ENCODE peak calls at places on chromosomes 6 and 20, in five cellular contexts. F is brain microvascular endothelial cell, O is OCI-LY7, J is fibroblast of pulmonary artery, K is heart right ventricle. L is an unnamed sample.

GRCh38 chr6:123715243-123715863 is 78.6 kb upstream of the TRDN start:
- DNase-seq in J (peak), O (peak), F (no peak), K (peak), L (peak)

GRCh38 chr6:77089776-77090175 is 373.5 kb downstream of the HTR1B start:
- DNase-seq in K (no peak), F (no peak), J (peak), O (no peak), L (no peak)

GRCh38 chr20:64051532-64052325 is 2.3 kb upstream of the SOX18 start:
- DNase-seq in J (no peak), F (no peak), K (peak), O (no peak), L (no peak)

GRCh38 chr6:89146748-89147715 is 1.2 kb downstream of the PM20D2 start:
- DNase-seq in O (peak), F (no peak), J (peak), K (peak), L (no peak)

GRCh38 chr6:7523922-7524321 is 17.5 kb upstream of the DSP start:
- DNase-seq in K (no peak), J (no peak), F (no peak), O (no peak), L (no peak)

GRCh38 chr20:58843128-58843556 is 7.6 kb downstream of the GNAS-AS1 start:
- DNase-seq in F (no peak), K (no peak), J (no peak), O (no peak), L (no peak)

GRCh38 chr20:63699466-63700198 is 3.2 kb downstream of the TNFRSF6B start:
- DNase-seq in F (no peak), K (peak), J (no peak), O (no peak), L (no peak)

GRCh38 chr20:2688041-2688591 is 4.5 kb upstream of the EBF4 start:
- DNase-seq in K (peak), O (peak), J (peak), F (peak), L (peak)

GRCh38 chr20:48638546-48638945 is 189.3 kb downstream of the PREX1 start:
- DNase-seq in O (no peak), F (peak), K (no peak), J (peak), L (no peak)

GRCh38 chr6:14799928-14800327 is 445.9 kb upstream of the JARID2 start:
- DNase-seq in O (peak), F (peak), J (peak), K (peak), L (peak)

GRCh38 chr20:19072988-19073387 is 139.5 kb upstream of the SLC24A3 start:
- DNase-seq in F (no peak), K (no peak), J (no peak), O (no peak), L (no peak)

GRCh38 chr6:120198033-120198432 is 848.5 kb upstream of the MAN1A1 start:
- DNase-seq in F (peak), O (no peak), J (peak), K (no peak), L (no peak)

GRCh38 chr6:24821860-24822444 is 23.2 kb upstream of the ARMH2 start:
- DNase-seq in K (no peak), F (no peak), J (no peak), O (no peak), L (no peak)

GRCh38 chr20:36217226-36217625 is 19.1 kb upstream of the AAR2 start:
- DNase-seq in K (no peak), O (no peak), J (no peak), F (no peak), L (no peak)

GRCh38 chr6:163048345-163048744 is 320.6 kb downstream of the PACRG start:
- DNase-seq in K (no peak), F (no peak), J (no peak), O (no peak), L (no peak)

GRCh38 chr6:82408952-82409421 is 45.4 kb downstream of the TPBG start:
- DNase-seq in J (peak), K (no peak), F (peak), O (no peak), L (no peak)

GRCh38 chr6:144931172-144932035 is 646.3 kb downstream of the UTRN start:
- DNase-seq in J (peak), F (peak), K (peak), O (peak), L (peak)

GRCh38 chr6:116945809-116946208 is 68.8 kb downstream of the RFX6 start:
- DNase-seq in F (no peak), K (no peak), O (no peak), J (no peak), L (no peak)

GRCh38 chr6:75437451-75438185 is 56.0 kb downstream of the FILIP1 start:
- DNase-seq in J (peak), O (no peak), F (peak), K (peak), L (no peak)

GRCh38 chr20:53949319-53949839 is 121.0 kb downstream of the BCAS1 start:
- DNase-seq in F (peak), O (no peak), K (peak), J (peak), L (peak)

GRCh38 chr20:62487564-62488086 is 11.8 kb upstream of the GATA5 start:
- DNase-seq in F (no peak), J (no peak), O (no peak), K (no peak), L (no peak)

GRCh38 chr6:154768280-154768679 is 35.1 kb downstream of the SCAF8 start:
- DNase-seq in F (no peak), O (no peak), K (no peak), J (no peak), L (no peak)

GRCh38 chr6:68777956-68778355 is 142.9 kb downstream of the ADGRB3 start:
- DNase-seq in O (no peak), F (peak), K (peak), J (peak), L (no peak)

GRCh38 chr20:57951549-57951948 is 241.7 kb upstream of the PMEPA1 start:
- DNase-seq in O (no peak), K (no peak), J (no peak), F (no peak), L (no peak)

GRCh38 chr6:36526066-36526465 is 21.2 kb downstream of the STK38 start:
- DNase-seq in J (no peak), K (no peak), F (no peak), O (no peak), L (no peak)

GRCh38 chr20:3330046-3330741 is 77.3 kb downstream of the DNAAF9 start:
- DNase-seq in K (no peak), F (no peak), O (no peak), J (peak), L (no peak)

GRCh38 chr6:129920103-129920798 is 59.1 kb upstream of the TMEM244 start:
- DNase-seq in O (no peak), K (no peak), J (no peak), F (peak), L (no peak)

GRCh38 chr20:3663858-3664257 is 659 bp upstream of the GFRA4 start:
- DNase-seq in J (no peak), O (no peak), F (no peak), K (no peak), L (no peak)

GRCh38 chr6:106609699-106610098 is 19.6 kb downstream of the RTN4IP1 start:
- DNase-seq in J (no peak), K (no peak), F (no peak), O (peak), L (no peak)

GRCh38 chr20:63056236-63057132 is 49.7 kb upstream of the BHLHE23 start:
- DNase-seq in O (peak), K (no peak), J (peak), F (no peak), L (peak)

GRCh38 chr6:93675856-93676255 is 256.5 kb upstream of the EPHA7 start:
- DNase-seq in F (no peak), O (no peak), J (peak), K (no peak), L (no peak)

GRCh38 chr6:42404494-42404893 is 47.2 kb downstream of the TRERF1 start:
- DNase-seq in O (no peak), J (peak), K (peak), F (peak), L (no peak)

GRCh38 chr20:23766531-23766930 is 15.8 kb upstream of the CST1 start:
- DNase-seq in F (no peak), O (no peak), J (no peak), K (no peak), L (no peak)

GRCh38 chr6:100892693-100893092 is 11.6 kb upstream of the ASCC3 start:
- DNase-seq in O (no peak), F (no peak), K (no peak), J (no peak), L (no peak)

GRCh38 chr6:11270030-11271027 is 37.9 kb upstream of the NEDD9 start:
- DNase-seq in F (peak), J (peak), O (no peak), K (no peak), L (no peak)

GRCh38 chr6:149763866-149764265 is 14.3 kb downstream of the PCMT1 start:
- DNase-seq in F (no peak), K (no peak), O (no peak), J (no peak), L (no peak)

GRCh38 chr6:152635949-152636674 is 1.1 kb downstream of the SYNE1 start:
- DNase-seq in O (peak), J (peak), F (peak), K (peak), L (peak)

GRCh38 chr6:148044921-148045320 is 297.7 kb upstream of the SASH1 start:
- DNase-seq in J (no peak), F (no peak), K (no peak), O (no peak), L (no peak)

GRCh38 chr20:34215711-34216381 is 25.4 kb upstream of the ASIP start:
- DNase-seq in K (peak), J (peak), O (no peak), F (peak), L (peak)

GRCh38 chr6:160634706-160635105 is 29.4 kb downstream of the LPA start:
- DNase-seq in K (no peak), O (no peak), F (no peak), J (no peak), L (no peak)

GRCh38 chr6:27752038-27752885 is 159.9 kb downstream of the OR2B2 start:
- DNase-seq in J (peak), F (peak), K (peak), O (peak), L (peak)
- TF ChIP-seq CTCF in J (peak), F (peak), K (peak), O (peak), L (peak)

GRCh38 chr6:26594128-26594493 is 2.6 kb upstream of the ABT1 start:
- DNase-seq in O (no peak), J (no peak), K (no peak), F (no peak), L (no peak)

GRCh38 chr6:26593278-26594127 is 3.2 kb upstream of the ABT1 start:
- DNase-seq in J (no peak), K (no peak), F (no peak), O (no peak), L (no peak)

GRCh38 chr6:26595669-26596269 is 984 bp upstream of the ABT1 start:
- DNase-seq in J (peak), O (peak), F (peak), K (peak), L (peak)

GRCh38 chr6:26594730-26595632 is 1.8 kb upstream of the ABT1 start:
- DNase-seq in K (no peak), F (peak), O (no peak), J (peak), L (no peak)

DNA sequence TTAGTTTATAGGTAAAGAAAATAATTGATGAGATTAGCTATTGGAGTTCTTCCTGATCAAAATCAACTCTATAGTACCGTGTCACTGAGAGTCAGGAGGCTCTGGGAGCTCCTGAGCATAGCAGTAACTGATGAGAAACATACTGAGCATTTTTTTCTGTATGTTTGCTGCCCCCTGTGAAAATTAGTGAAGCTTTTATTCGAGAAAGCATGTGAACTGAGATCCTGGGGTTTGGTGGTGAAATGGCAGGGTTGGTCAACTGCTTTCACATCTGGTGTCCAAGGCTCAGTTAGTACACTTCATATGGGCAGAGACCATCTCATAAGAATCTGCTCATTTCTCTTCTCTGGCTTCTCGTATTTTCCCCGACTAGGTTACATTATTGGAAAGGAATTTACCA is 4.1 kb upstream of the ABT1 start:
- DNase-seq in O (peak), K (no peak), J (peak), F (no peak), L (no peak)
- TF ChIP-seq CTCF in O (peak), K (no peak), J (peak), F (no peak), L (no peak)

GRCh38 chr6:32085759-32086458 is 23.2 kb downstream of the TNXB start:
- DNase-seq in F (no peak), O (peak), K (no peak), J (no peak), L (no peak)

GRCh38 chr6:32089082-32089828 is 19.9 kb downstream of the TNXB start:
- DNase-seq in O (no peak), F (no peak), K (no peak), J (no peak), L (no peak)

GRCh38 chr6:32088487-32089049 is 20.6 kb downstream of the TNXB start:
- DNase-seq in K (no peak), J (no peak), F (no peak), O (no peak), L (no peak)

GRCh38 chr6:32086661-32087573 is 22.2 kb downstream of the TNXB start:
- DNase-seq in K (no peak), J (peak), F (peak), O (no peak), L (peak)

GRCh38 chr6:32087574-32088486 is 21.3 kb downstream of the TNXB start:
- DNase-seq in F (peak), K (peak), J (peak), O (peak), L (peak)
- TF ChIP-seq CTCF in F (peak), K (peak), J (peak), O (peak), L (peak)

GRCh38 chr6:156359912-156360311 is 417.3 kb upstream of the ARID1B start:
- DNase-seq in J (no peak), O (no peak), F (no peak), K (no peak), L (no peak)
- TF ChIP-seq CTCF in J (no peak), O (no peak), F (no peak), K (no peak), L (no peak)

GRCh38 chr6:2616796-2617195 is 133.9 kb downstream of the MYLK4 start:
- DNase-seq in O (no peak), J (peak), K (no peak), F (no peak), L (no peak)

GRCh38 chr6:2619651-2620050 is 131.1 kb downstream of the MYLK4 start:
- DNase-seq in O (no peak), J (no peak), F (no peak), K (no peak), L (no peak)

GRCh38 chr6:2611092-2611491 is 139.6 kb downstream of the MYLK4 start:
- DNase-seq in J (peak), O (no peak), F (peak), K (no peak), L (no peak)

GRCh38 chr6:2614155-2614554 is 136.6 kb downstream of the MYLK4 start:
- DNase-seq in O (no peak), J (no peak), K (no peak), F (no peak), L (no peak)

DNA sequence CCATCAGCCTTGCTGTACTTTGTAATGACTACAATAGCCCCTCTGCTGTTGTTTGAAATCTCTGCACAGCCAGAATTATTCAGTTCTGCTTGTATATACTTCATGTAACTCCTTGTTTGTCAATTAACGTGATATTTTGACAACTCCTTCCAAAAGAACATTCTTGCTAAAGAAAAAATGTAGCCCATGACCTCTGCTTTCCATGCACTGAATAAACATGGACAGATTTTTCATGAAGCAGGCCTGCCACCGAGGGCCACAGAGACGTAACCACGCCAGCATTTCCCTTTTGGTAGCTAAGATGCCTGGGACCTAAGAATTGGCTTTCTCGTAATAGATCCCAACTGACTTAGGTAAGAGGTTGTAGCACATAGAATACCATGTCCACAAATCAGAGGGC is 135.9 kb downstream of the MYLK4 start:
- DNase-seq in J (no peak), O (no peak), K (no peak), F (no peak), L (no peak)
- TF ChIP-seq CTCF in J (no peak), O (no peak), K (no peak), F (no peak), L (no peak)

GRCh38 chr6:99148111-99148510 is 200.4 kb upstream of the FBXL4 start:
- DNase-seq in K (no peak), O (no peak), F (no peak), J (no peak), L (no peak)

GRCh38 chr6:99148761-99149160 is 200.7 kb downstream of the FAXC start:
- DNase-seq in O (no peak), J (no peak), F (no peak), K (no peak), L (no peak)

GRCh38 chr6:99151634-99152344 is 197.7 kb downstream of the FAXC start:
- DNase-seq in J (peak), O (peak), F (peak), K (peak), L (peak)

GRCh38 chr6:99146716-99147115 is 199.0 kb upstream of the FBXL4 start:
- DNase-seq in F (no peak), O (no peak), K (no peak), J (no peak), L (no peak)

DNA sequence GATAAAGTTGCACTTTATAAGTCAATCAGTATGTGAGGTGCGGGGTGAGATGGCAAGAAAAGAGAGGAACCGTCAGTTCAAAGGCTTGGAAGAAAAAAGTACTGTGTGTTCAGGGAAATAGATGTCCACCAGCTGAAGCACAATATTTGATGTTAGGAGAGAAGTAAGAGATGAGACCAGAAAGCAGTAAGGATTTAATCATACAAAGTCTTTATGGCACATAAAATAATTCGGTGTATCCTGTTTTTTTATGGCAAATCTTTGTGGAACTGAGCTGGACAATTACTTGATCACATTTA is 197.2 kb downstream of the FAXC start:
- DNase-seq in F (no peak), K (no peak), O (no peak), J (no peak), L (no peak)
- TF ChIP-seq CTCF in F (no peak), K (peak), O (peak), J (no peak), L (no peak)

DNA sequence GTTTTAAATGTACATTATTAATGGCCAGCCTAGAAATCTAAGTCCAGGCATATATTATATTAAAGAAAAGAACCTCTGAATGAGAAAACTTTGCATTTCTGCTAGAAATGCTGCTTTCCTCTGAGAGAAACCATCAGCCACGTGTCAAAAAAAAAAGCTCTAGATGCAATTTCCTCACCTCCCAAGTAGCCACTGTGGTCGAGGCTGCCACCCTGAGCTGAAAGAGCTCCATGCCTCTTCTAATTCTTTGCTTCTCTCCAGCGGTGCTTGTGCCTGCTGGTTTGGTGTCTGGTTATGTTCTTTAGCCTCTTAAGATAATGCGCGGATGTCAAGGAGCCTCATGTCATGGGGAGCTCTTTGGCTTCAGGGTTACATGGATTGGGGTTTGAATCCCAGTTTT is 316.0 kb downstream of the TFAP2C start:
- DNase-seq in J (no peak), K (no peak), F (no peak), O (peak), L (no peak)
- TF ChIP-seq CTCF in J (no peak), K (no peak), F (no peak), O (peak), L (no peak)